ENCODE peak calls at places on chromosome 11, in eight cellular contexts. One of them, this sample, is unnamed.
A peak's percentile ranks its signal among the peaks of the same experiment; 100 is the strongest.

GRCh38 chr11:35141538-35141937 is 2.6 kb downstream of the CD44 start:
- DNase-seq in IMR-90: no peak
- DNase-seq in HEK293T: no peak
- DNase-seq in cardiac fibroblast: no peak
- DNase-seq in NCI-H1417: no peak
- DNase-seq in occipital lobe: no peak
- DNase-seq in NCI-H82: no peak
- DNase-seq in GM06990: no peak
- DNase-seq in this sample: no peak

GRCh38 chr11:122509091-122509490 is 146.4 kb upstream of the UBASH3B start:
- DNase-seq in IMR-90: no peak
- DNase-seq in HEK293T: no peak
- DNase-seq in cardiac fibroblast: no peak
- DNase-seq in NCI-H1417: no peak
- DNase-seq in occipital lobe: no peak
- DNase-seq in NCI-H82: no peak
- DNase-seq in GM06990: no peak
- DNase-seq in this sample: no peak

GRCh38 chr11:8227156-8228152 is 36.2 kb downstream of the LMO1 start:
- DNase-seq in IMR-90: no peak
- DNase-seq in HEK293T: no peak
- DNase-seq in cardiac fibroblast: peak; percentile 5
- DNase-seq in NCI-H1417: no peak
- DNase-seq in occipital lobe: no peak
- DNase-seq in NCI-H82: peak; percentile 33
- DNase-seq in GM06990: no peak
- DNase-seq in this sample: no peak

GRCh38 chr11:3830741-3831140 is 10.0 kb downstream of the RHOG start:
- DNase-seq in IMR-90: no peak
- DNase-seq in HEK293T: no peak
- DNase-seq in cardiac fibroblast: no peak
- DNase-seq in NCI-H1417: no peak
- DNase-seq in occipital lobe: no peak
- DNase-seq in NCI-H82: no peak
- DNase-seq in GM06990: no peak
- DNase-seq in this sample: no peak

GRCh38 chr11:120929664-120930154 is 94.2 kb upstream of the TBCEL start:
- DNase-seq in IMR-90: peak; percentile 26
- DNase-seq in HEK293T: peak; percentile 79
- DNase-seq in cardiac fibroblast: peak; percentile 33
- DNase-seq in NCI-H1417: peak; percentile 30
- DNase-seq in occipital lobe: no peak
- DNase-seq in NCI-H82: peak; percentile 92
- DNase-seq in GM06990: peak; percentile 40
- DNase-seq in this sample: peak; percentile 62

GRCh38 chr11:77171885-77172665 is 44.0 kb downstream of the MYO7A start:
- DNase-seq in IMR-90: no peak
- DNase-seq in HEK293T: no peak
- DNase-seq in cardiac fibroblast: no peak
- DNase-seq in NCI-H1417: no peak
- DNase-seq in occipital lobe: no peak
- DNase-seq in NCI-H82: peak; percentile 93
- DNase-seq in GM06990: no peak
- DNase-seq in this sample: no peak

GRCh38 chr11:57240007-57240406 is 3.0 kb upstream of the APLNR start:
- DNase-seq in IMR-90: no peak
- DNase-seq in HEK293T: no peak
- DNase-seq in cardiac fibroblast: no peak
- DNase-seq in NCI-H1417: no peak
- DNase-seq in occipital lobe: no peak
- DNase-seq in NCI-H82: no peak
- DNase-seq in GM06990: no peak
- DNase-seq in this sample: no peak

GRCh38 chr11:12754582-12755250 is 80.5 kb downstream of the TEAD1 start:
- DNase-seq in IMR-90: no peak
- DNase-seq in HEK293T: no peak
- DNase-seq in cardiac fibroblast: no peak
- DNase-seq in NCI-H1417: no peak
- DNase-seq in occipital lobe: no peak
- DNase-seq in NCI-H82: no peak
- DNase-seq in GM06990: no peak
- DNase-seq in this sample: no peak

GRCh38 chr11:70778828-70779365 is 380.6 kb downstream of the CTTN start:
- DNase-seq in IMR-90: no peak
- DNase-seq in HEK293T: no peak
- DNase-seq in cardiac fibroblast: no peak
- DNase-seq in NCI-H1417: peak; percentile 79
- DNase-seq in occipital lobe: no peak
- DNase-seq in NCI-H82: no peak
- DNase-seq in GM06990: no peak
- DNase-seq in this sample: no peak

GRCh38 chr11:2926611-2927492 is 2.4 kb downstream of the PHLDA2 start:
- DNase-seq in IMR-90: no peak
- DNase-seq in HEK293T: no peak
- DNase-seq in cardiac fibroblast: no peak
- DNase-seq in NCI-H1417: no peak
- DNase-seq in occipital lobe: no peak
- DNase-seq in NCI-H82: no peak
- DNase-seq in GM06990: no peak
- DNase-seq in this sample: no peak

GRCh38 chr11:37504925-37505324 is 906.9 kb upstream of the RAG2 start:
- DNase-seq in IMR-90: peak; percentile 95
- DNase-seq in HEK293T: no peak
- DNase-seq in cardiac fibroblast: peak; percentile 82
- DNase-seq in NCI-H1417: no peak
- DNase-seq in occipital lobe: no peak
- DNase-seq in NCI-H82: no peak
- DNase-seq in GM06990: no peak
- DNase-seq in this sample: peak; percentile 84

GRCh38 chr11:36350137-36350513 is 54.0 kb downstream of the PRR5L start:
- DNase-seq in IMR-90: no peak
- DNase-seq in HEK293T: no peak
- DNase-seq in cardiac fibroblast: no peak
- DNase-seq in NCI-H1417: no peak
- DNase-seq in occipital lobe: no peak
- DNase-seq in NCI-H82: no peak
- DNase-seq in GM06990: no peak
- DNase-seq in this sample: no peak

GRCh38 chr11:17991799-17992433 is 20.9 kb downstream of the SERGEF start:
- DNase-seq in IMR-90: peak; percentile 70
- DNase-seq in HEK293T: peak; percentile 65
- DNase-seq in cardiac fibroblast: peak; percentile 70
- DNase-seq in NCI-H1417: peak; percentile 49
- DNase-seq in occipital lobe: no peak
- DNase-seq in NCI-H82: peak; percentile 73
- DNase-seq in GM06990: no peak
- DNase-seq in this sample: peak; percentile 84